ENCODE peak calls at places on chromosome 16, in six cellular contexts. One of them, this sample, is unnamed.

GRCh38 chr16:76583995-76584394 is 306.8 kb downstream of the CNTNAP4 start:
- DNase-seq in glomerular endothelial cell: no peak
- DNase-seq in lower leg skin: no peak
- DNase-seq in stimulated activated CD4-positive, alpha-beta T cell treated with anti-CD3 and anti-CD28 coated beads, Interleukin-2, amount 100 ng/mL, for 48 hours: no peak
- DNase-seq in glutamatergic neuron: no peak
- DNase-seq in retina: no peak
- DNase-seq in this sample: no peak

GRCh38 chr16:5065813-5066212 is at the start of gene C16orf89:
- DNase-seq in lower leg skin: no peak
- DNase-seq in stimulated activated CD4-positive, alpha-beta T cell treated with anti-CD3 and anti-CD28 coated beads, Interleukin-2, amount 100 ng/mL, for 48 hours: no peak
- DNase-seq in glomerular endothelial cell: no peak
- DNase-seq in retina: no peak
- DNase-seq in glutamatergic neuron: no peak
- DNase-seq in this sample: no peak

GRCh38 chr16:47073223-47074155 is 70.3 kb downstream of the NETO2 start:
- DNase-seq in glutamatergic neuron: no peak
- DNase-seq in lower leg skin: no peak
- DNase-seq in glomerular endothelial cell: no peak
- DNase-seq in retina: no peak
- DNase-seq in stimulated activated CD4-positive, alpha-beta T cell treated with anti-CD3 and anti-CD28 coated beads, Interleukin-2, amount 100 ng/mL, for 48 hours: no peak
- DNase-seq in this sample: no peak

GRCh38 chr16:29719063-29719462 is 26.7 kb downstream of the C16orf54 start:
- DNase-seq in glomerular endothelial cell: no peak
- DNase-seq in lower leg skin: no peak
- DNase-seq in retina: no peak
- DNase-seq in stimulated activated CD4-positive, alpha-beta T cell treated with anti-CD3 and anti-CD28 coated beads, Interleukin-2, amount 100 ng/mL, for 48 hours: no peak
- DNase-seq in glutamatergic neuron: no peak
- DNase-seq in this sample: no peak

GRCh38 chr16:5916711-5917191 is 819.2 kb upstream of the EEF2KMT start:
- DNase-seq in glutamatergic neuron: no peak
- DNase-seq in stimulated activated CD4-positive, alpha-beta T cell treated with anti-CD3 and anti-CD28 coated beads, Interleukin-2, amount 100 ng/mL, for 48 hours: no peak
- DNase-seq in glomerular endothelial cell: no peak
- DNase-seq in retina: peak
- DNase-seq in lower leg skin: no peak
- DNase-seq in this sample: no peak

GRCh38 chr16:77963185-77964044 is 58.9 kb upstream of the CLEC3A start:
- DNase-seq in retina: no peak
- DNase-seq in lower leg skin: no peak
- DNase-seq in glutamatergic neuron: no peak
- DNase-seq in stimulated activated CD4-positive, alpha-beta T cell treated with anti-CD3 and anti-CD28 coated beads, Interleukin-2, amount 100 ng/mL, for 48 hours: no peak
- DNase-seq in glomerular endothelial cell: no peak
- DNase-seq in this sample: no peak

GRCh38 chr16:85754403-85754802 is 3.5 kb upstream of the C16orf74 start:
- DNase-seq in stimulated activated CD4-positive, alpha-beta T cell treated with anti-CD3 and anti-CD28 coated beads, Interleukin-2, amount 100 ng/mL, for 48 hours: no peak
- DNase-seq in glomerular endothelial cell: no peak
- DNase-seq in retina: no peak
- DNase-seq in glutamatergic neuron: no peak
- DNase-seq in lower leg skin: no peak
- DNase-seq in this sample: no peak

GRCh38 chr16:4314532-4315184 is 1.2 kb upstream of the GLIS2 start:
- DNase-seq in retina: peak
- DNase-seq in stimulated activated CD4-positive, alpha-beta T cell treated with anti-CD3 and anti-CD28 coated beads, Interleukin-2, amount 100 ng/mL, for 48 hours: no peak
- DNase-seq in glomerular endothelial cell: no peak
- DNase-seq in glutamatergic neuron: no peak
- DNase-seq in lower leg skin: no peak
- DNase-seq in this sample: no peak

GRCh38 chr16:5502467-5502869 is 404.9 kb upstream of the EEF2KMT start:
- DNase-seq in stimulated activated CD4-positive, alpha-beta T cell treated with anti-CD3 and anti-CD28 coated beads, Interleukin-2, amount 100 ng/mL, for 48 hours: peak
- DNase-seq in lower leg skin: no peak
- DNase-seq in retina: peak
- DNase-seq in glomerular endothelial cell: no peak
- DNase-seq in glutamatergic neuron: peak
- DNase-seq in this sample: no peak